ENCODE peak calls at places on chromosome 19, in eight cellular contexts. O is stimulated activated CD4-positive, alpha-beta T cell treated with anti-CD3 and anti-CD28 coated beads, Interleukin-4, amount 100 ng/mL, for 48 hours; S is AG09319; D is CD14-positive monocyte; W is Caki2; B is Karpas-422; E is HuH-7; I is RWPE1. N is an unnamed sample.

GRCh38 chr19:45558399-45558878 is 26.2 kb downstream of the OPA3 start:
- DNase-seq in B (peak), E (peak), W (no peak), S (no peak), I (peak), D (peak), O (peak), N (peak)

GRCh38 chr19:5536337-5536894 is 31.3 kb downstream of the TINCR start:
- DNase-seq in W (no peak), D (no peak), B (no peak), I (peak), E (no peak), O (no peak), S (no peak), N (no peak)

GRCh38 chr19:10593820-10594637 is 6.9 kb upstream of the AP1M2 start:
- DNase-seq in O (no peak), W (no peak), S (no peak), I (no peak), D (no peak), B (no peak), E (no peak), N (no peak)

GRCh38 chr19:29665826-29666633 is 769 bp downstream of the PLEKHF1 start:
- DNase-seq in B (no peak), D (no peak), S (no peak), I (no peak), O (no peak), W (peak), E (peak), N (peak)

GRCh38 chr19:21474671-21475181 is 30.7 kb upstream of the ZNF429 start:
- DNase-seq in B (peak), S (no peak), D (peak), O (peak), W (peak), E (no peak), I (peak), N (no peak)

GRCh38 chr19:45779231-45780145 is 2.8 kb downstream of the DMPK start:
- DNase-seq in I (peak), W (no peak), O (peak), S (no peak), B (peak), D (no peak), E (peak), N (peak)

GRCh38 chr19:49224856-49225255 is 67.3 kb downstream of the TRPM4 start:
- DNase-seq in O (no peak), E (peak), W (peak), I (peak), S (no peak), D (peak), B (peak), N (peak)

GRCh38 chr19:31380854-31381253 is 31.6 kb upstream of the TSHZ3 start:
- DNase-seq in E (no peak), O (no peak), B (no peak), D (no peak), S (no peak), W (no peak), I (no peak), N (no peak)

GRCh38 chr19:28899703-28900102 is 313.2 kb downstream of the UQCRFS1 start:
- DNase-seq in D (no peak), S (no peak), B (no peak), O (no peak), W (peak), I (no peak), E (no peak), N (no peak)

GRCh38 chr19:42540071-42540553 is 11.8 kb upstream of the CEACAM1 start:
- DNase-seq in D (no peak), I (no peak), O (no peak), W (no peak), E (no peak), S (no peak), B (no peak), N (no peak)

GRCh38 chr19:58407658-58408151 is 744 bp upstream of the ZNF584 start:
- DNase-seq in I (no peak), S (no peak), O (no peak), B (no peak), D (no peak), W (no peak), E (no peak), N (no peak)

GRCh38 chr19:48962029-48962848 is 2.9 kb upstream of the FTL start:
- DNase-seq in S (no peak), O (no peak), I (no peak), D (peak), B (peak), W (peak), E (peak), N (peak)

GRCh38 chr19:36128392-36128736 is 11.5 kb upstream of the CAPNS1 start:
- DNase-seq in B (no peak), D (no peak), I (no peak), O (no peak), W (no peak), E (peak), S (no peak), N (no peak)

GRCh38 chr19:16371540-16371986 is 46.9 kb downstream of the KLF2 start:
- DNase-seq in W (no peak), O (peak), I (no peak), B (no peak), S (no peak), D (peak), E (no peak), N (no peak)